ENCODE peak calls at places on chromosomes 6 and 20, in ten cellular contexts. One of them, this sample, is unnamed.

GRCh38 chr6:36229223-36229622 is 32.7 kb downstream of the BRPF3 start:
- DNase-seq in K562: no peak
- DNase-seq in A549: no peak
- DNase-seq in H1: no peak
- DNase-seq in ovary: no peak
- DNase-seq in sigmoid colon: peak; percentile 36
- DNase-seq in upper lobe of left lung: no peak
- DNase-seq in stomach: no peak
- DNase-seq in tibial nerve: no peak
- DNase-seq in HepG2: no peak
- DNase-seq in this sample: no peak

GRCh38 chr6:9360881-9361280 is 925.5 kb upstream of the SLC35B3 start:
- DNase-seq in K562: no peak
- DNase-seq in A549: no peak
- DNase-seq in H1: no peak
- DNase-seq in ovary: no peak
- DNase-seq in sigmoid colon: no peak
- DNase-seq in upper lobe of left lung: no peak
- DNase-seq in stomach: no peak
- DNase-seq in tibial nerve: no peak
- DNase-seq in HepG2: no peak
- DNase-seq in this sample: no peak

GRCh38 chr20:57398901-57399535 is 7.8 kb downstream of the RBM38 start:
- DNase-seq in K562: no peak
- DNase-seq in A549: no peak
- DNase-seq in H1: no peak
- DNase-seq in ovary: no peak
- DNase-seq in sigmoid colon: peak; percentile 63
- DNase-seq in upper lobe of left lung: no peak
- DNase-seq in stomach: no peak
- DNase-seq in tibial nerve: no peak
- DNase-seq in HepG2: no peak
- DNase-seq in this sample: no peak

GRCh38 chr6:21538186-21538798 is 55.3 kb upstream of the SOX4 start:
- DNase-seq in K562: no peak
- DNase-seq in A549: no peak
- DNase-seq in H1: no peak
- DNase-seq in ovary: no peak
- DNase-seq in sigmoid colon: no peak
- DNase-seq in upper lobe of left lung: no peak
- DNase-seq in stomach: no peak
- DNase-seq in tibial nerve: no peak
- DNase-seq in HepG2: peak; percentile 64
- DNase-seq in this sample: no peak

GRCh38 chr20:9200620-9201019 is 131.7 kb downstream of the PLCB4 start:
- DNase-seq in K562: no peak
- DNase-seq in A549: peak; percentile 96
- DNase-seq in H1: no peak
- DNase-seq in ovary: no peak
- DNase-seq in sigmoid colon: no peak
- DNase-seq in upper lobe of left lung: no peak
- DNase-seq in stomach: no peak
- DNase-seq in tibial nerve: no peak
- DNase-seq in HepG2: no peak
- DNase-seq in this sample: no peak

GRCh38 chr20:61758556-61759200 is 307.0 kb downstream of the TAF4 start:
- DNase-seq in K562: no peak
- DNase-seq in A549: no peak
- DNase-seq in H1: no peak
- DNase-seq in ovary: no peak
- DNase-seq in sigmoid colon: peak; percentile 27
- DNase-seq in upper lobe of left lung: no peak
- DNase-seq in stomach: no peak
- DNase-seq in tibial nerve: no peak
- DNase-seq in HepG2: no peak
- DNase-seq in this sample: no peak

GRCh38 chr6:136092897-136093296 is 157.2 kb downstream of the MTFR2 start:
- DNase-seq in K562: no peak
- DNase-seq in A549: no peak
- DNase-seq in H1: no peak
- DNase-seq in ovary: no peak
- DNase-seq in sigmoid colon: no peak
- DNase-seq in upper lobe of left lung: no peak
- DNase-seq in stomach: no peak
- DNase-seq in tibial nerve: no peak
- DNase-seq in HepG2: no peak
- DNase-seq in this sample: no peak

GRCh38 chr6:56938634-56939294 is 16.1 kb upstream of the BEND6 start:
- DNase-seq in K562: no peak
- DNase-seq in A549: peak; percentile 88
- DNase-seq in H1: no peak
- DNase-seq in ovary: no peak
- DNase-seq in sigmoid colon: no peak
- DNase-seq in upper lobe of left lung: no peak
- DNase-seq in stomach: no peak
- DNase-seq in tibial nerve: no peak
- DNase-seq in HepG2: peak; percentile 13
- DNase-seq in this sample: no peak

GRCh38 chr6:16236648-16237199 is 1.7 kb upstream of the GMPR start:
- DNase-seq in K562: peak; percentile 45
- DNase-seq in A549: no peak
- DNase-seq in H1: no peak
- DNase-seq in ovary: no peak
- DNase-seq in sigmoid colon: peak; percentile 76
- DNase-seq in upper lobe of left lung: peak; percentile 66
- DNase-seq in stomach: peak; percentile 68
- DNase-seq in tibial nerve: peak; percentile 66
- DNase-seq in HepG2: no peak
- DNase-seq in this sample: peak; percentile 71

GRCh38 chr6:152571089-152571488 is 66.1 kb downstream of the SYNE1 start:
- DNase-seq in K562: no peak
- DNase-seq in A549: no peak
- DNase-seq in H1: no peak
- DNase-seq in ovary: no peak
- DNase-seq in sigmoid colon: no peak
- DNase-seq in upper lobe of left lung: no peak
- DNase-seq in stomach: no peak
- DNase-seq in tibial nerve: no peak
- DNase-seq in HepG2: no peak
- DNase-seq in this sample: no peak

GRCh38 chr6:29825848-29826247 is 1.8 kb upstream of the HLA-G start:
- DNase-seq in K562: no peak
- DNase-seq in A549: no peak
- DNase-seq in H1: no peak
- DNase-seq in ovary: no peak
- DNase-seq in sigmoid colon: no peak
- DNase-seq in upper lobe of left lung: no peak
- DNase-seq in stomach: no peak
- DNase-seq in tibial nerve: no peak
- DNase-seq in HepG2: no peak
- DNase-seq in this sample: no peak

GRCh38 chr6:125854355-125854754 is 63.6 kb downstream of the NCOA7 start:
- DNase-seq in K562: no peak
- DNase-seq in A549: no peak
- DNase-seq in H1: no peak
- DNase-seq in ovary: no peak
- DNase-seq in sigmoid colon: no peak
- DNase-seq in upper lobe of left lung: no peak
- DNase-seq in stomach: no peak
- DNase-seq in tibial nerve: no peak
- DNase-seq in HepG2: no peak
- DNase-seq in this sample: no peak

GRCh38 chr6:85865665-85866372 is 223.1 kb upstream of the SYNCRIP start:
- DNase-seq in K562: no peak
- DNase-seq in A549: peak; percentile 12
- DNase-seq in H1: no peak
- DNase-seq in ovary: no peak
- DNase-seq in sigmoid colon: no peak
- DNase-seq in upper lobe of left lung: no peak
- DNase-seq in stomach: no peak
- DNase-seq in tibial nerve: no peak
- DNase-seq in HepG2: peak; percentile 74
- DNase-seq in this sample: no peak

GRCh38 chr6:75611702-75612375 is 10.2 kb downstream of the SENP6 start:
- DNase-seq in K562: no peak
- DNase-seq in A549: no peak
- DNase-seq in H1: no peak
- DNase-seq in ovary: no peak
- DNase-seq in sigmoid colon: no peak
- DNase-seq in upper lobe of left lung: no peak
- DNase-seq in stomach: no peak
- DNase-seq in tibial nerve: no peak
- DNase-seq in HepG2: no peak
- DNase-seq in this sample: no peak

GRCh38 chr6:46014054-46014453 is 1.6 kb downstream of the CLIC5 start:
- DNase-seq in K562: no peak
- DNase-seq in A549: no peak
- DNase-seq in H1: no peak
- DNase-seq in ovary: no peak
- DNase-seq in sigmoid colon: no peak
- DNase-seq in upper lobe of left lung: no peak
- DNase-seq in stomach: no peak
- DNase-seq in tibial nerve: no peak
- DNase-seq in HepG2: no peak
- DNase-seq in this sample: no peak

GRCh38 chr6:46010771-46011170 is 4.9 kb downstream of the CLIC5 start:
- DNase-seq in K562: no peak
- DNase-seq in A549: no peak
- DNase-seq in H1: no peak
- DNase-seq in ovary: no peak
- DNase-seq in sigmoid colon: no peak
- DNase-seq in upper lobe of left lung: no peak
- DNase-seq in stomach: no peak
- DNase-seq in tibial nerve: no peak
- DNase-seq in HepG2: no peak
- DNase-seq in this sample: peak; percentile 23

GRCh38 chr6:46010270-46010669 is 5.4 kb downstream of the CLIC5 start:
- DNase-seq in K562: no peak
- DNase-seq in A549: no peak
- DNase-seq in H1: no peak
- DNase-seq in ovary: no peak
- DNase-seq in sigmoid colon: no peak
- DNase-seq in upper lobe of left lung: no peak
- DNase-seq in stomach: no peak
- DNase-seq in tibial nerve: no peak
- DNase-seq in HepG2: no peak
- DNase-seq in this sample: no peak

GRCh38 chr6:46013639-46014038 is 2.0 kb downstream of the CLIC5 start:
- DNase-seq in K562: no peak
- DNase-seq in A549: no peak
- DNase-seq in H1: no peak
- DNase-seq in ovary: no peak
- DNase-seq in sigmoid colon: no peak
- DNase-seq in upper lobe of left lung: no peak
- DNase-seq in stomach: no peak
- DNase-seq in tibial nerve: no peak
- DNase-seq in HepG2: no peak
- DNase-seq in this sample: no peak

GRCh38 chr6:46011241-46012085 is 4.2 kb downstream of the CLIC5 start:
- DNase-seq in K562: no peak
- DNase-seq in A549: no peak
- DNase-seq in H1: no peak
- DNase-seq in ovary: no peak
- DNase-seq in sigmoid colon: no peak
- DNase-seq in upper lobe of left lung: no peak
- DNase-seq in stomach: peak; percentile 30
- DNase-seq in tibial nerve: no peak
- DNase-seq in HepG2: peak; percentile 34
- DNase-seq in this sample: peak; percentile 69
- TF ChIP-seq EP300 in K562: no peak
- TF ChIP-seq EP300 in A549: no peak
- TF ChIP-seq EP300 in H1: no peak
- TF ChIP-seq EP300 in ovary: no peak
- TF ChIP-seq EP300 in sigmoid colon: no peak
- TF ChIP-seq EP300 in upper lobe of left lung: no peak
- TF ChIP-seq EP300 in stomach: no peak
- TF ChIP-seq EP300 in tibial nerve: no peak
- TF ChIP-seq EP300 in HepG2: no peak
- TF ChIP-seq EP300 in this sample: no peak

GRCh38 chr6:150266963-150267685 is 101.7 kb upstream of the IYD start:
- DNase-seq in K562: no peak
- DNase-seq in A549: no peak
- DNase-seq in H1: no peak
- DNase-seq in ovary: no peak
- DNase-seq in sigmoid colon: no peak
- DNase-seq in upper lobe of left lung: no peak
- DNase-seq in stomach: no peak
- DNase-seq in tibial nerve: no peak
- DNase-seq in HepG2: no peak
- DNase-seq in this sample: no peak
- H3K4me3 ChIP-seq in K562: no peak overlapping the region
- H3K4me3 ChIP-seq in A549: no peak overlapping the region
- H3K4me3 ChIP-seq in H1: no peak overlapping the region
- H3K4me3 ChIP-seq in ovary: no peak overlapping the region
- H3K4me3 ChIP-seq in sigmoid colon: no peak overlapping the region
- H3K4me3 ChIP-seq in upper lobe of left lung: no peak overlapping the region
- H3K4me3 ChIP-seq in stomach: no peak overlapping the region
- H3K4me3 ChIP-seq in tibial nerve: no peak overlapping the region
- H3K4me3 ChIP-seq in HepG2: no peak overlapping the region
- H3K4me3 ChIP-seq in this sample: no peak overlapping the region

GRCh38 chr20:33663161-33664084 is 1.3 kb downstream of the C20orf144 start:
- DNase-seq in K562: peak; percentile 84
- DNase-seq in A549: peak; percentile 68
- DNase-seq in H1: peak; percentile 84
- DNase-seq in ovary: peak; percentile 80
- DNase-seq in sigmoid colon: peak; percentile 91
- DNase-seq in upper lobe of left lung: peak; percentile 86
- DNase-seq in stomach: peak; percentile 86
- DNase-seq in tibial nerve: no peak
- DNase-seq in HepG2: peak; percentile 70
- DNase-seq in this sample: peak; percentile 89
- TF ChIP-seq POLR2A in K562: peak; percentile 83
- TF ChIP-seq POLR2A in A549: peak; percentile 78
- TF ChIP-seq POLR2A in H1: peak; percentile 74
- TF ChIP-seq POLR2A in ovary: no peak
- TF ChIP-seq POLR2A in sigmoid colon: peak; percentile 34
- TF ChIP-seq POLR2A in upper lobe of left lung: peak; percentile 88
- TF ChIP-seq POLR2A in stomach: peak; percentile 14
- TF ChIP-seq POLR2A in tibial nerve: peak; percentile 29
- TF ChIP-seq POLR2A in HepG2: peak; percentile 65
- TF ChIP-seq POLR2A in this sample: peak; percentile 70

DNA sequence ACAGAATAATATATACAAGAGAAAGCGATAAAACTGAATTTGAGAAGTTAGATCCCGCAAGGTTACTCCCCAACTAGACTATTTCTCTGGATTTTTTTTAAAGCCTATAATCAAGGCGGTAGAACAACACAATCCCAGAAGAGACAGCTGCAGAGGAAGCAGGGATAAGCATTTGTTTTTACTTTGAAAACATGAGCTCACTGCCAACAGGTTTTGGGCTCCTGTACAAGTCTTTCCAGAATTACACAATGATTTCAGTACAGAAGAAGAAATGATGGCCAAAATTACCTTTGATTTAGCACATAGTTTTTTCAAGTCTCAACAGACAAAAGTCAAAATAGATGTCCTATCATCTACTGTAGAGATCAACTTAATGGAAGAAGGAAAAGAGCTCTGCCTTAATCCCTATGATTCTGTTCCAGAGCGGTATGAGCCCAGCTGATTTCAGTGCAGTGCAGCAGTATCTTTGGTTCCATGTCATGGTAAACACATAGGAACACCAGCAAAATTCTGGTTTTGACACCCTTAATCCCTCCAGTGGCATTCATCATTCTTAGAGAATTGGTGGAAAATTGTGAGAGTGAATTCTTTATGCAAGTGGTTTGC is 304.3 kb downstream of the HDGFL1 start:
- DNase-seq in K562: no peak
- DNase-seq in A549: no peak
- DNase-seq in H1: no peak
- DNase-seq in ovary: peak; percentile 58
- DNase-seq in sigmoid colon: peak; percentile 71
- DNase-seq in upper lobe of left lung: no peak
- DNase-seq in stomach: no peak
- DNase-seq in tibial nerve: no peak
- DNase-seq in HepG2: no peak
- DNase-seq in this sample: no peak
- TF ChIP-seq EP300 in K562: no peak
- TF ChIP-seq EP300 in A549: no peak
- TF ChIP-seq EP300 in H1: no peak
- TF ChIP-seq EP300 in ovary: no peak
- TF ChIP-seq EP300 in sigmoid colon: no peak
- TF ChIP-seq EP300 in upper lobe of left lung: no peak
- TF ChIP-seq EP300 in stomach: no peak
- TF ChIP-seq EP300 in tibial nerve: no peak
- TF ChIP-seq EP300 in HepG2: no peak
- TF ChIP-seq EP300 in this sample: no peak

This sample was measured in transverse colon.